ENCODE peak calls at places on chromosomes 16 and 17, in six cellular contexts. F is H1, K is K562, M is GM12878, Z is HepG2, S is GM12891. D is an unnamed sample.

GRCh38 chr17:51085150-51085805 is 35.4 kb downstream of the SPAG9 start:
- DNase-seq in F (no peak), K (no peak), M (no peak), Z (no peak), S (no peak), D (no peak)

GRCh38 chr17:43581130-43581529 is 35.0 kb upstream of the ETV4 start:
- DNase-seq in F (no peak), K (no peak), M (no peak), Z (no peak), S (no peak), D (no peak)

GRCh38 chr17:83137523-83137922 is 58.1 kb downstream of the METRNL start:
- DNase-seq in F (no peak), K (no peak), M (no peak), Z (no peak), S (no peak), D (no peak)

GRCh38 chr16:71441348-71441781 is 489 bp downstream of the TLE7 start:
- DNase-seq in F (peak; percentile 95), K (peak; percentile 27), M (no peak), Z (no peak), S (no peak), D (no peak)

GRCh38 chr16:55489119-55489955 is 10.3 kb downstream of the MMP2 start:
- DNase-seq in F (no peak), K (no peak), M (no peak), Z (no peak), S (no peak), D (no peak)

GRCh38 chr16:9874233-9874632 is 308.0 kb downstream of the GRIN2A start:
- DNase-seq in F (no peak), K (no peak), M (no peak), Z (no peak), S (no peak), D (no peak)

GRCh38 chr17:58339775-58340622 is 11.4 kb upstream of the TSPOAP1 start:
- DNase-seq in F (no peak), K (no peak), M (no peak), Z (no peak), S (no peak), D (peak; percentile 2)

GRCh38 chr16:66324785-66325184 is 41.7 kb upstream of the CDH5 start:
- DNase-seq in F (peak; percentile 63), K (peak; percentile 20), M (no peak), Z (peak; percentile 23), S (no peak), D (no peak)

GRCh38 chr17:57380055-57380356 is 123.7 kb downstream of the MSI2 start:
- DNase-seq in F (no peak), K (peak; percentile 40), M (no peak), Z (no peak), S (no peak), D (no peak)

GRCh38 chr16:64615647-64616280 is 506.1 kb downstream of the CDH11 start:
- DNase-seq in F (peak; percentile 63), K (no peak), M (no peak), Z (no peak), S (no peak), D (no peak)

GRCh38 chr16:9105189-9105588 is 13.7 kb downstream of the HAPSTR1 start:
- DNase-seq in F (no peak), K (no peak), M (no peak), Z (no peak), S (no peak), D (no peak)

GRCh38 chr17:37828313-37829124 is 83.7 kb upstream of the HNF1B start:
- DNase-seq in F (no peak), K (peak; percentile 68), M (no peak), Z (no peak), S (no peak), D (no peak)

GRCh38 chr17:38325221-38325851 is 18.4 kb downstream of the GPR179 start:
- DNase-seq in F (no peak), K (no peak), M (no peak), Z (no peak), S (no peak), D (no peak)

GRCh38 chr16:57284206-57284951 is at the start of gene PLLP:
- DNase-seq in F (peak; percentile 87), K (peak; percentile 95), M (no peak), Z (no peak), S (peak; percentile 78), D (peak; percentile 77)

GRCh38 chr16:22353188-22353919 is 21.1 kb downstream of the CDR2 start:
- DNase-seq in F (no peak), K (no peak), M (peak; percentile 63), Z (peak; percentile 66), S (no peak), D (no peak)

GRCh38 chr16:11743308-11744074 is 834 bp upstream of the TXNDC11 start:
- DNase-seq in F (no peak), K (no peak), M (no peak), Z (peak; percentile 98), S (no peak), D (no peak)

GRCh38 chr16:19853973-19854876 is 30.4 kb downstream of the GPRC5B start:
- DNase-seq in F (no peak), K (no peak), M (no peak), Z (no peak), S (no peak), D (no peak)

GRCh38 chr16:78505544-78506371 is 406.3 kb downstream of the WWOX start:
- DNase-seq in F (peak; percentile 49), K (no peak), M (no peak), Z (peak; percentile 80), S (no peak), D (no peak)

GRCh38 chr17:16463341-16464000 is 28.5 kb downstream of the LRRC75A start:
- DNase-seq in F (no peak), K (no peak), M (no peak), Z (no peak), S (no peak), D (no peak)

GRCh38 chr17:75816693-75817092 is 27.5 kb downstream of the UNC13D start:
- DNase-seq in F (no peak), K (no peak), M (no peak), Z (no peak), S (peak; percentile 15), D (no peak)

GRCh38 chr16:88194397-88195020 is 188.2 kb upstream of the ZNF469 start:
- DNase-seq in F (no peak), K (no peak), M (no peak), Z (peak; percentile 19), S (no peak), D (no peak)

GRCh38 chr16:67665598-67665997 is 952 bp downstream of the ENKD1 start:
- DNase-seq in F (no peak), K (no peak), M (no peak), Z (no peak), S (no peak), D (no peak)

GRCh38 chr16:67664871-67665270 is 1.7 kb downstream of the ENKD1 start:
- DNase-seq in F (no peak), K (no peak), M (no peak), Z (no peak), S (no peak), D (no peak)

GRCh38 chr16:67667434-67667816 is 811 bp downstream of the C16orf86 start:
- DNase-seq in F (no peak), K (no peak), M (no peak), Z (no peak), S (no peak), D (no peak)

GRCh38 chr16:67666538-67667433 is at the start of the genes C16orf86 and ENKD1:
- DNase-seq in F (peak; percentile 87), K (peak; percentile 92), M (no peak), Z (peak; percentile 83), S (peak; percentile 96), D (peak; percentile 98)

DNA sequence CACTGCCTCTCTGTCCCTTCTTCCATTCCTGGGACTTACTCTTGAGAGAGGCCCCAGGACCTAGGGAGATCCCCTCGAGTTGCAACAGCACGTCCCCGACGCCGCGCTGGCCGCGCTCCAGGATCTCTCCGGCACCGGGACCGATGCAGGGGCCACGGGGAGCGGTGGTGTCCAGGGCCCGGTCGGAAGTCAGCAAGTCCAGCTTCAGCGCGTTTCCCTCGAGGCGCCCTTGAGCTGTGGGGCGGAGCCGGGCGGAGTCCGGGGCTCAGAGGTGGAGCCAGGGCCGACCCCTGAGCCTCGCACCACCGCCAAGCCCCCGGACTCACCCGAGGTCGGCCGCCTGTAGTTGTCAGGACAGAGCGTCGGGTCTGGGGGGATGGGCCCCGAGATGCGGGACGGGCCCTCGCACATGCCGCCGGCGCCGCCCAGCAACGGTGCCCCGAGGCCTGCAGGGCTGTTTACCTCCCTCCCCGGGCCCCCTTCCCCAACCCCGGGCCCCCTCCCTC is 465 bp downstream of the ENKD1 start:
- DNase-seq in F (peak; percentile 80), K (peak; percentile 79), M (no peak), Z (peak; percentile 54), S (no peak), D (no peak)
- TF ChIP-seq TAF1 in F (no peak), K (no peak), M (no peak), Z (peak; percentile 15), S (no peak), D (no peak)

DNA sequence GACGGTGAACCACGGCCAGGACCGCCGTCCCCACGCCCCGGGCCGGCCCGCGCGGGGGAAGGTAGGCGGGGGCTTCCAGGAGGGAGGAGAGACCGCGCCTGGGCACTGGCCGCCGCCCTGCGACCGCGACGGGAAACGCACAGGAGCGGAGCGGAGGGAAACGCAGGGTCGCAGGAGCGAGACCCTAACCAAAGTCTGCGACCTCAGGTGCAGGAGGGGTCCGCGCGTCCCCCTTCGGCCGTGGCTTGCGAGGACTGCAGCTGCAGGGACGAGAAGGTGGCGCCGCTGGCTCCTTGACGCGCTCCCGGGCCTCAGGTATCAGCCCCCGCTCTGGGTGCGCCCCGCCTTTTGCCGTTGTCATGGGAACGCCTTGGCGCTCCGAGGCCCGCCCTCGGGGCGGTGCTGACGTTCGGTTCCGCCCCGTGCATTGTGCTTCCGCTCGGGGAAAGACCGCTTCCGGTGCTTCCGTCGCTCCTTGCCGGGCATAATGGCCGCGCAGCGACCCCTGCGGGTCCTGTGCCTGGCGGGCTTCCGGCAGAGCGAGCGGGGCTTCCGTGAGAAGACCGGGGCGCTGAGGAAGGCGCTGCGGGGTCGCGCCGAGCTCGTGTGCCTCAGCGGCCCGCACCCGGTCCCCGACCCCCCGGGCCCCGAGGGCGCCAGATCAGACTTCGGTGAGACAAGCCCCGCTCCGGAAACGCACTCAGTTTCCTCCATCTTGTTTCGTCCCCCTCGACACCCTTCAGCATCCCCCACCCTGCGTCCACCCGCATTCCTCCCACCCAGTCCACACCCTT is at the start of gene OVCA2:
- DNase-seq in F (peak; percentile 96), K (peak; percentile 87), M (peak; percentile 77), Z (peak; percentile 80), S (peak; percentile 99), D (peak; percentile 97)
- TF ChIP-seq POLR2A in F (no peak), K (peak; percentile 80), M (peak; percentile 90), Z (peak; percentile 81), S (peak; percentile 88), D (peak; percentile 85)

DNA sequence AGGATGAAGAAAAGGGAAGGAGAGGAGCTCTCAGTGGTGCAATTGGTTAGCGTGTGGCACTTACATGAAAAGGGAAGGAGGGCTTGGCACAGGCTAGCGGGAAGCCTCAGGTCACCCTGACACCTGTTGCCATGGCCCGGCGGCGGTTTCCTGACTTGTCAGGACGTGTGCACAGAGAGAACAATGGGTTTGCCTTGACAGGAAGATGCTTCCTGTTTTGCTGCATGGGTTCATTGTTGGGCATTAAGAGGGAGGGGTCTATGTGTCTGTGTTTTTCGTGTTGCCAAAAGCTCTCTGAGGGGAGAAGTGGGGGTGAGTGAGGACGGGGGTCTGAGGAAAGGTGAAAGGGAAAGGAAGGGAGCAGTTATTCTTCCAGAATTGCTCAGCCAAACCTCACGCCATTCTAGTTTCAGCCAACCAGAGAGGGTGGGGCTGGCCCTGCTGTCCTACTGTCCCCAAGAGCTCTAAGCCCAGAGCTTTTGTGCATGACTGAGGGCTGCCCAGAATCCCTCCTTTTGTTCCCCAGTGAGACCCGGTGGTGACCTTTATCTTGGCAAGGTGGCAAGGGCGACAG is 17.1 kb upstream of the CCR7 start:
- DNase-seq in F (no peak), K (no peak), M (peak; percentile 99), Z (no peak), S (no peak), D (no peak)
- TF ChIP-seq POLR2AphosphoS5 in F (no peak), K (no peak), M (peak; percentile 61), Z (no peak), S (no peak), D (peak; percentile 78)

GRCh38 chr17:60141111-60142018 is 8.4 kb upstream of the CA4 start:
- DNase-seq in F (peak; percentile 69), K (no peak), M (no peak), Z (no peak), S (no peak), D (no peak)
- TF ChIP-seq TAF1 in F (no peak), K (no peak), M (no peak), Z (no peak), S (no peak), D (no peak)